ENCODE peak calls at places on chromosome 15, in six cellular contexts. B is neural progenitor cell, K is MM.1S, S is GM23248, G is PC-3, A is GM23338. D is an unnamed sample. For H3F3A, the result is how much of the 10 kb centered on the place peaks cover.

GRCh38 chr15:99430881-99431401 is 134.8 kb upstream of the MEF2A start:
- DNase-seq in A (no peak), S (no peak), K (no peak), G (no peak), B (no peak), D (no peak)

GRCh38 chr15:53193149-53193548 is 403.0 kb upstream of the ONECUT1 start:
- DNase-seq in K (peak), S (peak), G (peak), B (peak), A (peak), D (no peak)

GRCh38 chr15:92666780-92667179 is 11.2 kb upstream of the FAM174B start:
- DNase-seq in S (no peak), A (no peak), B (no peak), K (no peak), G (no peak), D (no peak)

GRCh38 chr15:67185621-67186225 is 68.7 kb downstream of the AAGAB start:
- DNase-seq in G (no peak), B (no peak), S (peak), K (peak), A (no peak), D (no peak)

GRCh38 chr15:85047271-85047948 is 65.8 kb downstream of the PDE8A start:
- DNase-seq in K (no peak), A (peak), S (peak), G (peak), B (no peak), D (peak)

GRCh38 chr15:52103217-52104207 is 9.1 kb downstream of the BCL2L10 start:
- DNase-seq in G (peak), A (no peak), S (peak), B (no peak), K (no peak), D (peak)

GRCh38 chr15:86247249-86247955 is 167.7 kb downstream of the AGBL1 start:
- DNase-seq in K (no peak), S (no peak), G (no peak), A (no peak), B (no peak), D (no peak)

GRCh38 chr15:75834011-75834410 is 9.2 kb upstream of the UBE2Q2 start:
- DNase-seq in B (no peak), G (no peak), A (no peak), S (no peak), K (no peak), D (no peak)

GRCh38 chr15:54515664-54516582 is 537.7 kb downstream of the UNC13C start:
- DNase-seq in K (no peak), A (no peak), B (no peak), G (no peak), S (no peak), D (no peak)

GRCh38 chr15:80906159-80906775 is 83.4 kb downstream of the MESD start:
- DNase-seq in K (no peak), S (peak), B (no peak), A (no peak), G (peak), D (peak)

GRCh38 chr15:74350295-74351275 is 16.9 kb downstream of the CYP11A1 start:
- DNase-seq in S (no peak), B (no peak), K (no peak), G (no peak), A (no peak), D (no peak)

GRCh38 chr15:61459785-61460707 is 230.9 kb upstream of the RORA start:
- DNase-seq in A (no peak), S (peak), G (peak), B (no peak), K (no peak), D (no peak)

GRCh38 chr15:35626984-35627383 is 81.0 kb upstream of the DPH6 start:
- DNase-seq in S (no peak), A (no peak), G (no peak), B (no peak), K (no peak), D (no peak)

GRCh38 chr15:58684036-58684700 is 65.3 kb downstream of the ADAM10 start:
- DNase-seq in G (no peak), K (no peak), B (peak), A (no peak), S (peak), D (no peak)

GRCh38 chr15:52383100-52383588 is 87.5 kb upstream of the MYO5C start:
- DNase-seq in S (peak), G (peak), B (no peak), K (peak), A (no peak), D (no peak)

GRCh38 chr15:92112180-92112579 is 258.7 kb downstream of the SLCO3A1 start:
- DNase-seq in A (no peak), K (no peak), B (no peak), S (peak), G (no peak), D (no peak)

GRCh38 chr15:96252148-96252547 is 78.4 kb upstream of the NR2F2 start:
- DNase-seq in A (no peak), G (no peak), B (no peak), K (no peak), S (no peak), D (no peak)

GRCh38 chr15:27412413-27412812 is 441.4 kb downstream of the GABRG3 start:
- DNase-seq in B (peak), S (no peak), G (no peak), A (peak), K (no peak), D (no peak)

GRCh38 chr15:77038312-77039216 is 32.3 kb downstream of the TSPAN3 start:
- DNase-seq in B (no peak), A (no peak), K (no peak), G (no peak), S (peak), D (no peak)

GRCh38 chr15:42858540-42858939 is 62.0 kb downstream of the TTBK2 start:
- DNase-seq in K (no peak), S (no peak), G (peak), B (no peak), A (no peak), D (peak)

GRCh38 chr15:48414015-48414414 is 82.8 kb downstream of the DUT start:
- DNase-seq in G (peak), B (no peak), S (peak), A (no peak), K (no peak), D (no peak)

GRCh38 chr15:67820992-67821783 is 4.1 kb upstream of the SKOR1 start:
- DNase-seq in S (peak), A (peak), B (peak), G (peak), K (no peak), D (no peak)

GRCh38 chr15:78353093-78353492 is 12.9 kb downstream of the CRABP1 start:
- DNase-seq in K (peak), B (no peak), G (peak), A (peak), S (peak), D (no peak)

DNA sequence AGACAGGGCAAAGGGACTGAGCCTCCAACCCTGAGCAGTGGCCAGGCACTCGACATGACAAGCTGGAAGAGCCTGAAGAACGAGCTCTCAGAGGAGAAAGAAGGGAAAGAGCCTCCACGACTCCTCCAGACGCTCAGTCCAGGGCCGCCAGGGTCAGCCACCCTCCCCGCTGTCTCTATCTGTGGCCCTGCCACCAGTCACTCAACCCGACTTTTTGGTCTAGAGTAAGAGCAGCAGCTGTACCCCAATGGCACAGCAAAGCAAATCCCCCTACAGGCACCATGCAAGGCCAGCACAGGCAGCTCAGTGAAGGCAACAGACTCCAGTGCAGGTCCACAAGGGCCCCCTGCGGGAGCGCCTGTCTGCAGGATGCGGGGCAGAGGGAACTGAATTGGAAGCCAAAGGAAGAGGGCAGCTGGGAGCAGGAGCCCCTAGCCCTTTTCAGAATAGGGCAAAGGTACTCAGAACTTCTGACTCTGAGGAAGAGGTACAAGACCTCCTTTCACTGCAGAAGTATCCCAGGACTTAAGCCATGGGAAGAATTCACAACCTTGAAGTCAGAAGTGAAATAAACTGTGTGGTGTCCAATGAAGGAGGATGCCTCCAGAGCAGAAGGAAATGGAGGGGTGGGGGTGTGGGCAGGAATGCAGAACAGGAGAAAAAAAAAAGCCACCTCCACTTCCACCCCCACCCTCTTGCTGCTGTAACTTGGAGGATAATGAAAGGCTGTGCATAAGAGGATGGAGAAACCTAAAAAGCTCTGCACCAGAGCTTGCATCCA is 8.5 kb upstream of the GRAMD2A start:
- DNase-seq in S (no peak), K (no peak), G (no peak), A (no peak), B (no peak), D (no peak)
- H3F3A ChIP-seq in S (half or more), K (under half), G (under half), A (half or more), B (under half), D (half or more)

GRCh38 chr15:55708720-55709119 is 34.2 kb downstream of the PRTG start:
- DNase-seq in S (no peak), K (no peak), G (no peak), A (no peak), B (no peak), D (no peak)
- H3F3A ChIP-seq in S (under half), K (under half), G (under half), A (under half), B (under half), D (under half)

DNA sequence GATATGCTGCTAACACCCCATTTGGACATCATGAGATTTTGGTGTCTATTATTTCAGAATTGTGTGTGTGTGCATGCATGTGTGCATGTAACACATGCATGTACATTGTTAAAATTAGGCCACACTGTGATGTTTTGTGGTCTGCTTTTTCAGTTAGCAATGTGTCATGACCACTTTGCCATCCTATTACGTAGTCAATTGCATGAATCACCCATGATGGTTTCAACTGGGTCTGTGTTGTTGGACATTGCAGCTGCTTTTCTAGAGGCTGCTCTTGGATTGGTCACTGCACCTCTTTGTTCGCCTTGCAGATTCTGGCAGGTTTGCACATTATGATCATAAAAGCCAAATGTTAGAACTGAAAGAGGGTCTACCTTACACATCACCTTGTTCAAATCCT is 101.0 kb upstream of the THBS1 start:
- DNase-seq in K (no peak), S (peak), G (peak), B (no peak), A (no peak), D (no peak)
- H3F3A ChIP-seq in K (under half), S (under half), G (under half), B (under half), A (under half), D (under half)

GRCh38 chr15:70794596-70795310 is 31.4 kb upstream of the UACA start:
- DNase-seq in S (peak), G (no peak), B (no peak), A (no peak), K (no peak), D (peak)

GRCh38 chr15:70799667-70800450 is 36.5 kb upstream of the UACA start:
- DNase-seq in S (peak), B (no peak), G (peak), K (no peak), A (no peak), D (peak)

GRCh38 chr15:70795311-70795665 is 31.9 kb upstream of the UACA start:
- DNase-seq in B (no peak), A (no peak), S (peak), G (peak), K (no peak), D (peak)

GRCh38 chr15:70796516-70797310 is 33.4 kb upstream of the UACA start:
- DNase-seq in A (no peak), B (no peak), G (no peak), S (no peak), K (no peak), D (no peak)

GRCh38 chr15:70797464-70797863 is 34.1 kb upstream of the UACA start:
- DNase-seq in S (no peak), K (no peak), A (no peak), B (no peak), G (no peak), D (no peak)
- H3F3A ChIP-seq in S (half or more), K (under half), A (under half), B (under half), G (under half), D (under half)

GRCh38 chr15:64153480-64154367 is 2.2 kb downstream of the SNX22 start:
- DNase-seq in K (peak), S (peak), G (peak), B (peak), A (peak), D (peak)

GRCh38 chr15:64155802-64156651 is 4.5 kb downstream of the SNX22 start:
- DNase-seq in G (no peak), K (no peak), A (no peak), S (no peak), B (no peak), D (no peak)

GRCh38 chr15:64156652-64157331 is 5.3 kb downstream of the SNX22 start:
- DNase-seq in B (no peak), G (no peak), S (no peak), K (no peak), A (no peak), D (no peak)

GRCh38 chr15:64158363-64159134 is 4.3 kb downstream of the PPIB start:
- DNase-seq in B (no peak), K (no peak), S (no peak), A (no peak), G (no peak), D (no peak)

GRCh38 chr15:64157599-64158125 is 5.2 kb downstream of the PPIB start:
- DNase-seq in K (no peak), G (no peak), B (no peak), S (no peak), A (no peak), D (no peak)
- H3F3A ChIP-seq in K (half or more), G (under half), B (under half), S (half or more), A (under half), D (half or more)

DNA sequence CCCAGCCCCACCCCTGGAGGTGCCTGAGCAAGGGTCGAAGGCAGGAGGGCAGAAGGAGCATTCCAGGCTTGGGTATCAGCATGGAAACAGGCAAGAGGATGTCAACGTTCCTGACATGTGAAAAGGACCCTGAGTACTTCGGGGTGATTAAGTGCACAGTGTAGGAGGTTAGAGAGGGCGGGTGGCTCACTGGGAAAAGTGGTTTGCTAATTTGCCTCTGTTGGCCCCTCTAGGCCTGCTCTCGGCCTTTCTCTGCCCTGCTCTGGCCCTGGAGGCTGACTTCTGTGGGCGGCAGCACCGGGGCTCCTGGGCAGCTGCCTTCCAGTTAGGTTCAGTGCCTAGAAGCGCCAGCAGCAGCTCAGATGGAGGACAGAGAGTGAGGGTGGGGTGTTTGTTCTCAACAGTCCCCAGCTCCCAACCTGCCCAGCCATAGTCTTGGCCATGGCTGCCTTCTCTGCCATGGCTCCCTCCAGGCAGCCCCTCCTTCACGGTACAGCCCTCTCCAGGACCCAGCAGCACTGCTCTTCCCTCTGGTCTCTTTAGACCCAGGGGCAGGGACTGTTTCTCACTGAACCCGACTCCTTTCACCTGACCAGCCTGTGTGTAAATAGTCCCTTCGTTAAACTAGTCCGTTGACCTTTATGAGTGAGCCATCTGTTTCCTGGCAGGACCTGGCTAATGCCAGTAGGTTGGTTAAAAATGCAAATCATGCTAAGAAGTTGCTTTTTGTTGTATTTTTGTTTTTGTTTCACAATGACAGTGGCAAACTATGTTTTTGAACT is 107.1 kb upstream of the TPM1 start:
- DNase-seq in A (no peak), K (peak), B (no peak), S (no peak), G (no peak), D (no peak)
- H3F3A ChIP-seq in A (under half), K (under half), B (under half), S (half or more), G (under half), D (under half)

DNA sequence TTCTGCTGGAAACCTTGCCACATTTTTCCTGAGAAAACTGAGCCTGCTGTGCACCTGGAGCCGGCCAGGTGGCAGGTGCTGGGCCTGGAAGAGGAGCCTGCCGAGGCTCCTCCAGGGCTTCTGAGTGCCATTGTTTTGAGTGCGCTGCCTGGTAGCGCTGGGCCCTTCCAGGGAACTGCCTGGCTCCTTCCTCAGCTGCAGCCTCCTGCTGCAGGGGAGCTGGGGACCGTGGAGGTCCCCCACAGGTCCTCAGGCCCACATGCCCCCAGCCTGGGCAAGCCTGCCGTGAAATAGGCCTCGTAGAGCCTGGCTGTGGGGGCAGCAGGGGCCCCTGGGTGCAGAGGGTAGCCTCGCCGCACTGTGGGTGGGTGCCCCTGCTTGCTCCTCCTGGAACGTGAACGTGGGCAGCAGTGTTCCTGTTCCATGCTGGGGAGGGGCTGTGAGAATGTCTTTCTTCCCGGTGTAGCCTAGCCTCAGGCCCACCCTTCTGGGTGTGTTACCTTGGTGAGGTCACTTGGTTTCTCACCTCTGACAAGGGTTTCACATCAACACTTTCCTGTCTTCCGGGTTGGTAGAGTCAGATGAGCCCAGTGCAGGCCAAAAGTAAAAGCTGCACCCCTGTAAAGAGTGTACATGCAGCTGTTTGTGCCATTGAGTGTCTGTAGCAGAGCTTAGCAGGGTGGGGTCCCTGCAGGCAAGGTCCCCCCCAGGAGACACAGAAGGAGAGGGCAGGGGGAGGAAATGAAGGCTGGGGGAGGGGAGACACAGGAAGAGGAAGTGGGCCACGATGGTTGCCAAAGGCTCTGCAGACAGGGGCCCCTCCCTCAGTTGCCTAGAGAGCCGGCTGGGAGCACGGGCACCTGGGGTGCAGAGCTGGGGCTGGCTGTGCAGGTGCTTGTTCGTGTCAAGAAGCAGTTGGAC is 34.5 kb downstream of the KLF13 start:
- DNase-seq in A (peak), K (peak), S (no peak), G (no peak), B (peak), D (no peak)
- H3F3A ChIP-seq in A (under half), K (half or more), S (under half), G (under half), B (under half), D (under half)